ENCODE peak calls at places on chromosomes 6 and 20, in nine cellular contexts. C is AG10803, S is fibroblast of mammary gland, J is lower leg skin, W is tibial nerve, I is heart right ventricle, B is cardiac muscle cell, V is fibroblast of pulmonary artery, O is PC-3. Y is an unnamed sample.

GRCh38 chr6:157892363-157892878 is 69.4 kb downstream of the SNX9 start:
- DNase-seq in W (no peak), C (no peak), O (no peak), B (peak), S (no peak), V (no peak), I (no peak), J (no peak), Y (no peak)

GRCh38 chr20:33896509-33896908 is 85.4 kb downstream of the CHMP4B start:
- DNase-seq in I (no peak), J (no peak), B (peak), S (peak), O (no peak), W (peak), C (peak), V (peak), Y (no peak)

GRCh38 chr6:63441266-63441956 is 121.6 kb upstream of the LGSN start:
- DNase-seq in I (no peak), V (no peak), B (no peak), O (no peak), S (no peak), C (no peak), J (no peak), W (no peak), Y (no peak)

GRCh38 chr6:117074672-117075071 is 190.7 kb upstream of the VGLL2 start:
- DNase-seq in O (no peak), S (no peak), V (no peak), W (no peak), C (no peak), I (peak), J (no peak), B (no peak), Y (no peak)

GRCh38 chr6:107690864-107691661 is 133.1 kb downstream of the SCML4 start:
- DNase-seq in V (peak), B (peak), I (peak), J (peak), C (peak), O (no peak), W (no peak), S (peak), Y (no peak)

GRCh38 chr6:85484941-85485340 is 35.1 kb downstream of the NT5E start:
- DNase-seq in B (no peak), I (no peak), V (no peak), C (no peak), S (no peak), W (no peak), O (no peak), J (no peak), Y (no peak)

GRCh38 chr20:58893355-58894151 is 41.0 kb downstream of the GNAS start:
- DNase-seq in B (no peak), J (no peak), V (no peak), S (peak), I (no peak), W (no peak), O (no peak), C (no peak), Y (no peak)

GRCh38 chr6:84411060-84411629 is 183.7 kb upstream of the CEP162 start:
- DNase-seq in W (no peak), C (peak), S (peak), J (no peak), I (no peak), B (peak), O (peak), V (peak), Y (no peak)

GRCh38 chr6:129699661-129700060 is 10.3 kb downstream of the ARHGAP18 start:
- DNase-seq in B (peak), I (no peak), J (no peak), V (no peak), S (no peak), C (no peak), O (no peak), W (no peak), Y (no peak)

GRCh38 chr6:43774776-43775583 is 5.0 kb downstream of the VEGFA start:
- DNase-seq in I (peak), V (peak), C (peak), S (peak), W (peak), B (peak), J (peak), O (peak), Y (no peak)

GRCh38 chr6:40894962-40895799 is 143.8 kb downstream of the UNC5CL start:
- DNase-seq in V (peak), B (peak), O (peak), W (peak), I (peak), S (peak), C (peak), J (peak), Y (no peak)

GRCh38 chr20:18717062-18717461 is 96.5 kb upstream of the SCP2D1 start:
- DNase-seq in B (no peak), V (no peak), O (no peak), C (no peak), I (no peak), W (no peak), S (peak), J (no peak), Y (no peak)

GRCh38 chr6:90442366-90442765 is 144.5 kb downstream of the MAP3K7 start:
- DNase-seq in V (peak), S (peak), I (no peak), J (no peak), C (peak), O (no peak), W (no peak), B (peak), Y (no peak)

GRCh38 chr6:95784869-95785268 is 207.5 kb downstream of the MANEA start:
- DNase-seq in W (no peak), C (no peak), B (no peak), J (no peak), S (no peak), V (no peak), I (no peak), O (no peak), Y (no peak)

GRCh38 chr6:84103029-84103428 is 69.5 kb downstream of the MRAP2 start:
- DNase-seq in S (peak), O (no peak), C (peak), V (no peak), W (no peak), J (no peak), B (peak), I (no peak), Y (no peak)

GRCh38 chr6:6057442-6058053 is 50.8 kb upstream of the NRN1 start:
- DNase-seq in S (peak), V (peak), J (no peak), C (peak), I (peak), W (peak), B (peak), O (peak), Y (no peak)

GRCh38 chr20:45061244-45061643 is 39.7 kb downstream of the KCNS1 start:
- DNase-seq in J (no peak), S (peak), C (peak), W (no peak), V (peak), B (peak), O (peak), I (no peak), Y (no peak)

GRCh38 chr6:159691963-159692287 is 1.1 kb downstream of the SOD2 start:
- DNase-seq in V (no peak), O (no peak), I (no peak), S (no peak), C (no peak), B (no peak), W (no peak), J (peak), Y (no peak)

GRCh38 chr20:49590163-49591017 is 22.5 kb upstream of the PTGIS start:
- DNase-seq in J (no peak), S (no peak), O (no peak), B (no peak), I (no peak), W (no peak), C (no peak), V (peak), Y (no peak)

GRCh38 chr6:96391776-96392175 is 129.8 kb upstream of the UFL1 start:
- DNase-seq in W (no peak), C (no peak), S (no peak), I (no peak), V (no peak), O (peak), B (no peak), J (no peak), Y (no peak)

GRCh38 chr20:6178537-6178936 is 55.7 kb upstream of the FERMT1 start:
- DNase-seq in I (peak), C (peak), V (peak), S (peak), O (peak), B (peak), W (peak), J (no peak), Y (no peak)

GRCh38 chr6:46914279-46914810 is 7.4 kb downstream of the ADGRF5 start:
- DNase-seq in J (no peak), I (no peak), S (no peak), V (no peak), B (no peak), C (no peak), O (peak), W (no peak), Y (no peak)

GRCh38 chr6:144953552-144954240 is 668.6 kb downstream of the UTRN start:
- DNase-seq in I (no peak), V (peak), B (peak), C (peak), W (no peak), J (no peak), S (peak), O (peak), Y (no peak)

GRCh38 chr6:12717356-12717755 is 789 bp downstream of the PHACTR1 start:
- DNase-seq in W (no peak), S (no peak), V (no peak), J (no peak), I (no peak), B (no peak), O (peak), C (no peak), Y (no peak)

GRCh38 chr20:17227669-17228623 is 1.1 kb downstream of the PCSK2 start:
- DNase-seq in O (no peak), C (peak), J (no peak), W (no peak), B (peak), V (no peak), S (no peak), I (no peak), Y (no peak)
- H3K4me3 ChIP-seq in O (no peak), C (no peak), J (no peak), W (peak), B (no peak), V (no peak), S (no peak), I (peak), Y (no peak)

GRCh38 chr6:111842891-111843290 is 30.4 kb downstream of the FYN start:
- DNase-seq in W (no peak), I (no peak), B (no peak), O (no peak), V (peak), J (no peak), S (no peak), C (no peak), Y (no peak)
- H3K4me3 ChIP-seq in W (no peak), I (no peak), B (no peak), O (no peak), V (no peak), J (no peak), S (no peak), C (no peak), Y (no peak)

GRCh38 chr20:51404297-51405060 is 138.0 kb downstream of the NFATC2 start:
- DNase-seq in C (no peak), B (no peak), I (no peak), S (no peak), W (no peak), J (no peak), O (no peak), V (peak), Y (no peak)

GRCh38 chr20:51399138-51399890 is 143.2 kb downstream of the NFATC2 start:
- DNase-seq in O (no peak), W (no peak), I (no peak), C (no peak), S (no peak), B (no peak), V (no peak), J (no peak), Y (no peak)

GRCh38 chr20:51403465-51404220 is 138.9 kb downstream of the NFATC2 start:
- DNase-seq in C (no peak), V (no peak), W (no peak), O (no peak), B (no peak), S (no peak), I (no peak), J (no peak), Y (no peak)

GRCh38 chr20:51400051-51400926 is 142.2 kb downstream of the NFATC2 start:
- DNase-seq in S (no peak), W (no peak), O (no peak), V (no peak), J (no peak), B (no peak), I (no peak), C (no peak), Y (no peak)

GRCh38 chr20:51402201-51402600 is 140.3 kb downstream of the NFATC2 start:
- DNase-seq in O (no peak), J (no peak), C (peak), S (no peak), W (no peak), I (no peak), V (no peak), B (no peak), Y (no peak)
- H3K4me3 ChIP-seq in O (no peak), J (no peak), C (no peak), S (no peak), W (no peak), I (no peak), V (no peak), B (no peak), Y (no peak)

GRCh38 chr6:87741001-87741650 is 39.1 kb upstream of the AKIRIN2 start:
- DNase-seq in W (no peak), I (no peak), B (no peak), O (no peak), C (no peak), S (no peak), J (no peak), V (no peak), Y (no peak)

GRCh38 chr6:87747646-87748045 is 45.6 kb upstream of the AKIRIN2 start:
- DNase-seq in J (no peak), W (no peak), I (no peak), V (no peak), B (no peak), O (peak), S (no peak), C (no peak), Y (no peak)

GRCh38 chr6:87742106-87742505 is 40.1 kb upstream of the AKIRIN2 start:
- DNase-seq in J (no peak), B (no peak), V (no peak), C (no peak), W (peak), O (no peak), I (no peak), S (no peak), Y (no peak)

GRCh38 chr6:87743454-87743853 is 41.4 kb upstream of the AKIRIN2 start:
- DNase-seq in O (no peak), S (no peak), B (no peak), I (no peak), J (no peak), C (no peak), V (no peak), W (no peak), Y (no peak)

GRCh38 chr6:87745966-87746721 is 44.1 kb upstream of the AKIRIN2 start:
- DNase-seq in C (peak), W (no peak), J (no peak), S (no peak), B (no peak), I (no peak), O (no peak), V (no peak), Y (no peak)
- H3K4me3 ChIP-seq in C (no peak), W (no peak), J (no peak), S (no peak), B (no peak), I (no peak), O (no peak), V (no peak), Y (no peak)

GRCh38 chr20:38473353-38473795 is 731 bp downstream of the RALGAPB start:
- DNase-seq in S (peak), O (peak), I (peak), C (peak), B (peak), W (no peak), J (no peak), V (peak), Y (no peak)

GRCh38 chr20:38471987-38472512 is 593 bp upstream of the RALGAPB start:
- DNase-seq in S (no peak), I (no peak), J (no peak), O (no peak), C (no peak), V (no peak), B (no peak), W (no peak), Y (no peak)

GRCh38 chr20:38479596-38479995 is 7.0 kb downstream of the RALGAPB start:
- DNase-seq in J (no peak), C (no peak), V (no peak), I (no peak), S (no peak), W (no peak), B (no peak), O (no peak), Y (no peak)

GRCh38 chr20:38472513-38473352 is at the start of gene RALGAPB:
- DNase-seq in I (peak), C (peak), W (peak), B (peak), S (peak), O (peak), J (peak), V (peak), Y (peak)

DNA sequence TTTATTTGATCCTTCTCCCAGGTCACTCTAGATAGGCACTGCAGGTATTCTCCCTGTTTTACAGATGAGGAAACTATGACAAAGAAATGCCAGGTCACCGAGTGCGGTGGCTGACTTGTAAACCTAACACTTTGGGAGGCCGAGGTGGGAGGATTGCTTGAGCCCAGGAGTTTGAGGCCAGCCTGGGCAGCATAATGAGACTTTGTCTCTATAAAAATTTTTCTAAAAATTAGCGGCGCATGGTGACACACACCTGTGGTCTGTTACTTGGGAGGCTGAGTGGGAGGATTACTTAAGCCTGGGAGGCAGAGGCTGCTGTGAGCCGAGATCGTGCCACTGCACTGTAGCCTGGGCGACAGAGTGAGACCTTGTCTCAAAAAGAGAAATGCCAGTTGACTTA is 5.1 kb downstream of the RALGAPB start:
- DNase-seq in W (no peak), V (no peak), I (no peak), S (no peak), J (no peak), B (no peak), O (no peak), C (no peak), Y (no peak)
- H3K4me3 ChIP-seq in W (no peak), V (no peak), I (no peak), S (no peak), J (no peak), B (no peak), O (no peak), C (no peak), Y (no peak)